ENCODE peak calls at places on chromosomes 1 and 21, in five cellular contexts. V is GM04503; N is AG09309; O is kidney tubule cell; I is stimulated activated naive CD8-positive, alpha-beta T cell treated with anti-CD3 and anti-CD28 coated beads, Interleukin-15, Interleukin-2, amounts not matched to agents 100 U/mL and 50 U/mL, for 24 hours. E is an unnamed sample.

GRCh38 chr1:35190784-35191183 is 2.2 kb downstream of the SFPQ start:
- DNase-seq in V (no peak), N (no peak), O (no peak), I (no peak), E (no peak)

GRCh38 chr21:38249879-38250278 is 6.9 kb upstream of the KCNJ15 start:
- DNase-seq in V (no peak), N (no peak), O (no peak), I (no peak), E (no peak)

GRCh38 chr1:14739433-14739832 is 140.9 kb downstream of the KAZN start:
- DNase-seq in V (no peak), N (no peak), O (no peak), I (no peak), E (no peak)

GRCh38 chr21:15061284-15061683 is 3.5 kb downstream of the NRIP1 start:
- DNase-seq in V (no peak), N (no peak), O (no peak), I (no peak), E (no peak)

GRCh38 chr1:222844108-222844779 is 29.4 kb downstream of the DISP1 start:
- DNase-seq in V (no peak), N (no peak), O (peak), I (no peak), E (no peak)

GRCh38 chr21:36477001-36477400 is 2.9 kb downstream of the CLDN14 start:
- DNase-seq in V (no peak), N (no peak), O (no peak), I (no peak), E (no peak)

GRCh38 chr1:233295775-233296322 is 324 bp upstream of the PCNX2 start:
- DNase-seq in V (no peak), N (no peak), O (no peak), I (peak), E (no peak)

GRCh38 chr1:8075511-8076051 is 49.5 kb upstream of the ERRFI1 start:
- DNase-seq in V (no peak), N (no peak), O (peak), I (no peak), E (no peak)

GRCh38 chr1:20380616-20381035 is 90.0 kb downstream of the VWA5B1 start:
- DNase-seq in V (peak), N (peak), O (peak), I (no peak), E (no peak)

GRCh38 chr1:180939706-180940094 is 27.0 kb downstream of the KIAA1614 start:
- DNase-seq in V (no peak), N (no peak), O (no peak), I (no peak), E (no peak)

GRCh38 chr1:172756029-172756428 is 97.1 kb downstream of the FASLG start:
- DNase-seq in V (no peak), N (no peak), O (no peak), I (no peak), E (no peak)

GRCh38 chr1:185367218-185367617 is 50.2 kb upstream of the IVNS1ABP start:
- DNase-seq in V (no peak), N (no peak), O (peak), I (no peak), E (no peak)

GRCh38 chr1:227762231-227762911 is 27.1 kb downstream of the SNAP47 start:
- DNase-seq in V (no peak), N (no peak), O (peak), I (peak), E (peak)